ENCODE peak calls at places on chromosomes 3 and 15, in six cellular contexts. One of them, this sample, is unnamed.

GRCh38 chr3:58111513-58112184 is 99.1 kb downstream of the DNASE1L3 start:
- DNase-seq in upper lobe of left lung: peak; percentile 88
- DNase-seq in iris pigment epithelial cell: no peak
- DNase-seq in SJSA1: no peak
- DNase-seq in adipocyte: no peak
- DNase-seq in LoVo: peak; percentile 22
- DNase-seq in this sample: no peak

GRCh38 chr3:182723596-182723995 is 69.7 kb upstream of the ATP11B start:
- DNase-seq in iris pigment epithelial cell: no peak
- DNase-seq in upper lobe of left lung: peak; percentile 52
- DNase-seq in SJSA1: no peak
- DNase-seq in LoVo: no peak
- DNase-seq in adipocyte: no peak
- DNase-seq in this sample: no peak

GRCh38 chr15:58462547-58462946 is 30.8 kb downstream of the LIPC start:
- DNase-seq in adipocyte: no peak
- DNase-seq in LoVo: peak; percentile 75
- DNase-seq in iris pigment epithelial cell: no peak
- DNase-seq in SJSA1: no peak
- DNase-seq in upper lobe of left lung: peak; percentile 82
- DNase-seq in this sample: no peak

GRCh38 chr15:51642696-51643095 is 20.1 kb upstream of the DMXL2 start:
- DNase-seq in LoVo: peak; percentile 23
- DNase-seq in adipocyte: no peak
- DNase-seq in upper lobe of left lung: no peak
- DNase-seq in SJSA1: no peak
- DNase-seq in iris pigment epithelial cell: no peak
- DNase-seq in this sample: no peak

GRCh38 chr15:82312611-82313349 is 36.5 kb downstream of the GOLGA6L10 start:
- DNase-seq in SJSA1: peak; percentile 24
- DNase-seq in LoVo: no peak
- DNase-seq in upper lobe of left lung: no peak
- DNase-seq in iris pigment epithelial cell: no peak
- DNase-seq in adipocyte: peak; percentile 7
- DNase-seq in this sample: peak; percentile 18

GRCh38 chr3:140580746-140581145 is 97.1 kb upstream of the TRIM42 start:
- DNase-seq in LoVo: no peak
- DNase-seq in iris pigment epithelial cell: no peak
- DNase-seq in adipocyte: no peak
- DNase-seq in upper lobe of left lung: no peak
- DNase-seq in SJSA1: no peak
- DNase-seq in this sample: no peak

GRCh38 chr3:115095236-115095635 is 51.9 kb downstream of the ZBTB20 start:
- DNase-seq in iris pigment epithelial cell: no peak
- DNase-seq in upper lobe of left lung: no peak
- DNase-seq in adipocyte: no peak
- DNase-seq in SJSA1: no peak
- DNase-seq in LoVo: no peak
- DNase-seq in this sample: no peak

GRCh38 chr3:147616998-147617619 is 207.9 kb downstream of the ZIC1 start:
- DNase-seq in adipocyte: peak; percentile 80
- DNase-seq in SJSA1: no peak
- DNase-seq in iris pigment epithelial cell: peak; percentile 17
- DNase-seq in upper lobe of left lung: no peak
- DNase-seq in LoVo: peak; percentile 22
- DNase-seq in this sample: peak; percentile 33

GRCh38 chr3:144865886-144866285 is 894.3 kb downstream of the DIPK2A start:
- DNase-seq in adipocyte: peak; percentile 3
- DNase-seq in iris pigment epithelial cell: no peak
- DNase-seq in SJSA1: no peak
- DNase-seq in upper lobe of left lung: no peak
- DNase-seq in LoVo: no peak
- DNase-seq in this sample: no peak

GRCh38 chr3:177928156-177928555 is 608.1 kb upstream of the KCNMB2 start:
- DNase-seq in LoVo: peak; percentile 78
- DNase-seq in adipocyte: peak; percentile 39
- DNase-seq in upper lobe of left lung: no peak
- DNase-seq in SJSA1: no peak
- DNase-seq in iris pigment epithelial cell: peak; percentile 68
- DNase-seq in this sample: peak; percentile 48

GRCh38 chr3:194871864-194872668 is 186.4 kb downstream of the FAM43A start:
- DNase-seq in LoVo: peak; percentile 51
- DNase-seq in SJSA1: no peak
- DNase-seq in adipocyte: peak; percentile 32
- DNase-seq in upper lobe of left lung: no peak
- DNase-seq in iris pigment epithelial cell: peak; percentile 46
- DNase-seq in this sample: peak; percentile 36

GRCh38 chr3:163878396-163878795 is 1199.9 kb downstream of the SI start:
- DNase-seq in upper lobe of left lung: no peak
- DNase-seq in LoVo: no peak
- DNase-seq in adipocyte: no peak
- DNase-seq in SJSA1: no peak
- DNase-seq in iris pigment epithelial cell: no peak
- DNase-seq in this sample: no peak

GRCh38 chr3:17239417-17239816 is 354.7 kb downstream of the PLCL2 start:
- DNase-seq in SJSA1: no peak
- DNase-seq in LoVo: no peak
- DNase-seq in upper lobe of left lung: no peak
- DNase-seq in iris pigment epithelial cell: no peak
- DNase-seq in adipocyte: no peak
- DNase-seq in this sample: no peak

GRCh38 chr15:75454471-75455418 is 3.3 kb upstream of the SIN3A start:
- DNase-seq in SJSA1: peak; percentile 77
- DNase-seq in LoVo: peak; percentile 63
- DNase-seq in upper lobe of left lung: peak; percentile 69
- DNase-seq in adipocyte: peak; percentile 85
- DNase-seq in iris pigment epithelial cell: peak; percentile 76
- DNase-seq in this sample: peak; percentile 6

GRCh38 chr15:29612096-29612495 is 210.2 kb downstream of the TJP1 start:
- DNase-seq in adipocyte: peak; percentile 84
- DNase-seq in iris pigment epithelial cell: peak; percentile 91
- DNase-seq in SJSA1: peak; percentile 54
- DNase-seq in LoVo: peak; percentile 39
- DNase-seq in upper lobe of left lung: no peak
- DNase-seq in this sample: peak; percentile 98

GRCh38 chr3:107450254-107450653 is 72.5 kb upstream of the BBX start:
- DNase-seq in upper lobe of left lung: no peak
- DNase-seq in adipocyte: no peak
- DNase-seq in SJSA1: no peak
- DNase-seq in iris pigment epithelial cell: peak; percentile 8
- DNase-seq in LoVo: no peak
- DNase-seq in this sample: no peak

GRCh38 chr3:160474416-160474838 is 24.8 kb upstream of the TRIM59 start:
- DNase-seq in iris pigment epithelial cell: peak; percentile 61
- DNase-seq in LoVo: no peak
- DNase-seq in upper lobe of left lung: no peak
- DNase-seq in SJSA1: no peak
- DNase-seq in adipocyte: peak; percentile 55
- DNase-seq in this sample: no peak

GRCh38 chr3:35187908-35188307 is 451.4 kb upstream of the ARPP21 start:
- DNase-seq in LoVo: no peak
- DNase-seq in iris pigment epithelial cell: no peak
- DNase-seq in adipocyte: peak; percentile 40
- DNase-seq in SJSA1: no peak
- DNase-seq in upper lobe of left lung: no peak
- DNase-seq in this sample: peak; percentile 41

GRCh38 chr3:128496602-128497304 is 3.8 kb upstream of the GATA2 start:
- DNase-seq in adipocyte: no peak
- DNase-seq in SJSA1: no peak
- DNase-seq in upper lobe of left lung: peak; percentile 22
- DNase-seq in iris pigment epithelial cell: no peak
- DNase-seq in LoVo: no peak
- DNase-seq in this sample: no peak

GRCh38 chr3:39569095-39569494 is 101.6 kb downstream of the MOBP start:
- DNase-seq in SJSA1: no peak
- DNase-seq in iris pigment epithelial cell: no peak
- DNase-seq in upper lobe of left lung: no peak
- DNase-seq in LoVo: no peak
- DNase-seq in adipocyte: no peak
- DNase-seq in this sample: no peak

GRCh38 chr3:13266651-13267347 is 153.3 kb downstream of the NUP210 start:
- DNase-seq in upper lobe of left lung: no peak
- DNase-seq in iris pigment epithelial cell: no peak
- DNase-seq in LoVo: no peak
- DNase-seq in adipocyte: no peak
- DNase-seq in SJSA1: no peak
- DNase-seq in this sample: no peak

GRCh38 chr3:140883428-140883827 is 58.2 kb upstream of the SLC25A36 start:
- DNase-seq in upper lobe of left lung: no peak
- DNase-seq in SJSA1: no peak
- DNase-seq in LoVo: no peak
- DNase-seq in adipocyte: no peak
- DNase-seq in iris pigment epithelial cell: no peak
- DNase-seq in this sample: no peak

GRCh38 chr15:64634576-64635485 is 140.6 kb downstream of the RBPMS2 start:
- DNase-seq in LoVo: peak; percentile 33
- DNase-seq in upper lobe of left lung: no peak
- DNase-seq in SJSA1: peak; percentile 58
- DNase-seq in adipocyte: no peak
- DNase-seq in iris pigment epithelial cell: no peak
- DNase-seq in this sample: peak; percentile 51

GRCh38 chr3:143979041-143979440 is 7.4 kb downstream of the DIPK2A start:
- DNase-seq in iris pigment epithelial cell: no peak
- DNase-seq in upper lobe of left lung: no peak
- DNase-seq in adipocyte: no peak
- DNase-seq in SJSA1: no peak
- DNase-seq in LoVo: no peak
- DNase-seq in this sample: no peak

GRCh38 chr3:169324454-169324789 is 339.1 kb downstream of the MECOM start:
- DNase-seq in SJSA1: no peak
- DNase-seq in upper lobe of left lung: no peak
- DNase-seq in LoVo: no peak
- DNase-seq in adipocyte: no peak
- DNase-seq in iris pigment epithelial cell: no peak
- DNase-seq in this sample: no peak

GRCh38 chr3:160052385-160053047 is 63.9 kb downstream of the IL12A start:
- DNase-seq in adipocyte: peak; percentile 41
- DNase-seq in upper lobe of left lung: no peak
- DNase-seq in LoVo: no peak
- DNase-seq in iris pigment epithelial cell: peak; percentile 31
- DNase-seq in SJSA1: no peak
- DNase-seq in this sample: peak; percentile 42

GRCh38 chr3:88005066-88005465 is 53.7 kb downstream of the CGGBP1 start:
- DNase-seq in SJSA1: no peak
- DNase-seq in adipocyte: peak; percentile 68
- DNase-seq in LoVo: peak; percentile 33
- DNase-seq in upper lobe of left lung: no peak
- DNase-seq in iris pigment epithelial cell: peak; percentile 29
- DNase-seq in this sample: peak; percentile 63

GRCh38 chr3:138511990-138512389 is 77.6 kb downstream of the ESYT3 start:
- DNase-seq in upper lobe of left lung: no peak
- DNase-seq in adipocyte: no peak
- DNase-seq in SJSA1: no peak
- DNase-seq in LoVo: no peak
- DNase-seq in iris pigment epithelial cell: no peak
- DNase-seq in this sample: no peak

GRCh38 chr3:177615015-177615414 is 417.7 kb upstream of the TBL1XR1 start:
- DNase-seq in upper lobe of left lung: peak; percentile 79
- DNase-seq in adipocyte: peak; percentile 94
- DNase-seq in iris pigment epithelial cell: peak; percentile 100
- DNase-seq in SJSA1: no peak
- DNase-seq in LoVo: peak; percentile 32
- DNase-seq in this sample: peak; percentile 98

GRCh38 chr3:38165722-38166387 is 518 bp downstream of the OXSR1 start:
- DNase-seq in adipocyte: peak; percentile 74
- DNase-seq in SJSA1: no peak
- DNase-seq in upper lobe of left lung: peak; percentile 62
- DNase-seq in iris pigment epithelial cell: peak; percentile 63
- DNase-seq in LoVo: no peak
- DNase-seq in this sample: no peak

GRCh38 chr3:9214599-9214998 is 34.8 kb downstream of the SRGAP3 start:
- DNase-seq in LoVo: no peak
- DNase-seq in upper lobe of left lung: no peak
- DNase-seq in adipocyte: peak; percentile 62
- DNase-seq in SJSA1: no peak
- DNase-seq in iris pigment epithelial cell: peak; percentile 65
- DNase-seq in this sample: peak; percentile 29

GRCh38 chr15:48273047-48273446 is 58.2 kb upstream of the DUT start:
- DNase-seq in SJSA1: no peak
- DNase-seq in LoVo: no peak
- DNase-seq in iris pigment epithelial cell: no peak
- DNase-seq in adipocyte: no peak
- DNase-seq in upper lobe of left lung: no peak
- DNase-seq in this sample: no peak

GRCh38 chr3:63975705-63976104 is 47.6 kb downstream of the PSMD6 start:
- DNase-seq in adipocyte: peak; percentile 67
- DNase-seq in SJSA1: no peak
- DNase-seq in LoVo: no peak
- DNase-seq in upper lobe of left lung: peak; percentile 63
- DNase-seq in iris pigment epithelial cell: peak; percentile 75
- DNase-seq in this sample: peak; percentile 72

GRCh38 chr15:72534522-72534921 is 60.4 kb downstream of the ARIH1 start:
- DNase-seq in iris pigment epithelial cell: no peak
- DNase-seq in upper lobe of left lung: no peak
- DNase-seq in adipocyte: no peak
- DNase-seq in LoVo: no peak
- DNase-seq in SJSA1: no peak
- DNase-seq in this sample: no peak

This sample was measured in fibroblast of pulmonary artery.